ENCODE peak calls at places on chromosomes 11 and 22, in six cellular contexts. One of them, this sample, is unnamed. For H3K36me3, the result is how much of the 10 kb centered on the place peaks cover.

GRCh38 chr11:125886997-125887372 is 483 bp upstream of the HYLS1 start:
- DNase-seq in adrenal gland: peak
- DNase-seq in lung: peak
- DNase-seq in lower lobe of right lung: peak
- DNase-seq in MM.1S: peak
- DNase-seq in mucosa of descending colon: peak
- DNase-seq in this sample: peak

GRCh38 chr22:44025171-44026065 is 1.3 kb downstream of the PARVB start:
- DNase-seq in lung: no peak
- DNase-seq in lower lobe of right lung: peak
- DNase-seq in adrenal gland: peak
- DNase-seq in mucosa of descending colon: peak
- DNase-seq in MM.1S: peak
- DNase-seq in this sample: peak

GRCh38 chr11:67700548-67701262 is 26.3 kb upstream of the ALDH3B2 start:
- DNase-seq in mucosa of descending colon: no peak
- DNase-seq in adrenal gland: no peak
- DNase-seq in lung: no peak
- DNase-seq in lower lobe of right lung: no peak
- DNase-seq in MM.1S: no peak
- DNase-seq in this sample: no peak

GRCh38 chr11:115515647-115516046 is 11.4 kb upstream of the CADM1 start:
- DNase-seq in lung: no peak
- DNase-seq in adrenal gland: no peak
- DNase-seq in MM.1S: no peak
- DNase-seq in lower lobe of right lung: no peak
- DNase-seq in mucosa of descending colon: no peak
- DNase-seq in this sample: no peak

GRCh38 chr11:66388746-66389386 is 17.3 kb upstream of the SLC29A2 start:
- DNase-seq in mucosa of descending colon: no peak
- DNase-seq in lower lobe of right lung: peak
- DNase-seq in lung: peak
- DNase-seq in MM.1S: peak
- DNase-seq in adrenal gland: peak
- DNase-seq in this sample: peak

GRCh38 chr11:47106839-47107520 is 69.7 kb downstream of the ARFGAP2 start:
- DNase-seq in MM.1S: no peak
- DNase-seq in lower lobe of right lung: no peak
- DNase-seq in adrenal gland: no peak
- DNase-seq in mucosa of descending colon: no peak
- DNase-seq in lung: no peak
- DNase-seq in this sample: no peak

GRCh38 chr11:35662649-35663407 is at the start of gene TRIM44:
- DNase-seq in adrenal gland: peak
- DNase-seq in lower lobe of right lung: peak
- DNase-seq in MM.1S: peak
- DNase-seq in lung: peak
- DNase-seq in mucosa of descending colon: peak
- DNase-seq in this sample: peak

GRCh38 chr11:134555510-134555909 is 143.5 kb upstream of the B3GAT1 start:
- DNase-seq in mucosa of descending colon: no peak
- DNase-seq in adrenal gland: no peak
- DNase-seq in lower lobe of right lung: no peak
- DNase-seq in MM.1S: no peak
- DNase-seq in lung: peak
- DNase-seq in this sample: no peak

GRCh38 chr11:116466231-116466630 is 306.6 kb downstream of the BUD13 start:
- DNase-seq in adrenal gland: no peak
- DNase-seq in MM.1S: no peak
- DNase-seq in mucosa of descending colon: no peak
- DNase-seq in lower lobe of right lung: no peak
- DNase-seq in lung: no peak
- DNase-seq in this sample: no peak

GRCh38 chr22:29838599-29838956 is 504 bp upstream of the ASCC2 start:
- DNase-seq in MM.1S: no peak
- DNase-seq in lower lobe of right lung: no peak
- DNase-seq in lung: no peak
- DNase-seq in mucosa of descending colon: no peak
- DNase-seq in adrenal gland: no peak
- DNase-seq in this sample: no peak

GRCh38 chr22:43999378-43999777 is 24.7 kb upstream of the PARVB start:
- DNase-seq in lower lobe of right lung: peak
- DNase-seq in lung: no peak
- DNase-seq in mucosa of descending colon: no peak
- DNase-seq in adrenal gland: no peak
- DNase-seq in MM.1S: no peak
- DNase-seq in this sample: no peak

GRCh38 chr11:94171693-94172440 is 43.2 kb downstream of the PANX1 start:
- DNase-seq in lung: no peak
- DNase-seq in adrenal gland: peak
- DNase-seq in mucosa of descending colon: no peak
- DNase-seq in MM.1S: peak
- DNase-seq in lower lobe of right lung: peak
- DNase-seq in this sample: no peak

GRCh38 chr11:94179696-94180095 is 51.1 kb downstream of the PANX1 start:
- DNase-seq in MM.1S: no peak
- DNase-seq in lower lobe of right lung: no peak
- DNase-seq in lung: no peak
- DNase-seq in adrenal gland: no peak
- DNase-seq in mucosa of descending colon: no peak
- DNase-seq in this sample: no peak

GRCh38 chr11:94178331-94178730 is 49.7 kb downstream of the PANX1 start:
- DNase-seq in mucosa of descending colon: no peak
- DNase-seq in adrenal gland: no peak
- DNase-seq in MM.1S: no peak
- DNase-seq in lung: no peak
- DNase-seq in lower lobe of right lung: no peak
- DNase-seq in this sample: no peak

GRCh38 chr11:94170953-94171352 is 42.3 kb downstream of the PANX1 start:
- DNase-seq in lung: no peak
- DNase-seq in lower lobe of right lung: no peak
- DNase-seq in adrenal gland: no peak
- DNase-seq in mucosa of descending colon: no peak
- DNase-seq in MM.1S: no peak
- DNase-seq in this sample: no peak

GRCh38 chr11:94175545-94175944 is 46.9 kb downstream of the PANX1 start:
- DNase-seq in lower lobe of right lung: no peak
- DNase-seq in mucosa of descending colon: no peak
- DNase-seq in adrenal gland: no peak
- DNase-seq in MM.1S: no peak
- DNase-seq in lung: no peak
- DNase-seq in this sample: no peak
- H3K36me3 ChIP-seq in lower lobe of right lung: under half
- H3K36me3 ChIP-seq in mucosa of descending colon: under half
- H3K36me3 ChIP-seq in adrenal gland: under half
- H3K36me3 ChIP-seq in MM.1S: under half
- H3K36me3 ChIP-seq in lung: under half
- H3K36me3 ChIP-seq in this sample: under half

GRCh38 chr11:102534261-102534872 is 3.8 kb upstream of the MMP7 start:
- DNase-seq in adrenal gland: no peak
- DNase-seq in mucosa of descending colon: no peak
- DNase-seq in MM.1S: no peak
- DNase-seq in lower lobe of right lung: no peak
- DNase-seq in lung: no peak
- DNase-seq in this sample: no peak
- TF ChIP-seq CTCF in adrenal gland: no peak
- TF ChIP-seq CTCF in mucosa of descending colon: no peak
- TF ChIP-seq CTCF in MM.1S: peak
- TF ChIP-seq CTCF in lower lobe of right lung: no peak
- TF ChIP-seq CTCF in lung: no peak
- TF ChIP-seq CTCF in this sample: no peak

DNA sequence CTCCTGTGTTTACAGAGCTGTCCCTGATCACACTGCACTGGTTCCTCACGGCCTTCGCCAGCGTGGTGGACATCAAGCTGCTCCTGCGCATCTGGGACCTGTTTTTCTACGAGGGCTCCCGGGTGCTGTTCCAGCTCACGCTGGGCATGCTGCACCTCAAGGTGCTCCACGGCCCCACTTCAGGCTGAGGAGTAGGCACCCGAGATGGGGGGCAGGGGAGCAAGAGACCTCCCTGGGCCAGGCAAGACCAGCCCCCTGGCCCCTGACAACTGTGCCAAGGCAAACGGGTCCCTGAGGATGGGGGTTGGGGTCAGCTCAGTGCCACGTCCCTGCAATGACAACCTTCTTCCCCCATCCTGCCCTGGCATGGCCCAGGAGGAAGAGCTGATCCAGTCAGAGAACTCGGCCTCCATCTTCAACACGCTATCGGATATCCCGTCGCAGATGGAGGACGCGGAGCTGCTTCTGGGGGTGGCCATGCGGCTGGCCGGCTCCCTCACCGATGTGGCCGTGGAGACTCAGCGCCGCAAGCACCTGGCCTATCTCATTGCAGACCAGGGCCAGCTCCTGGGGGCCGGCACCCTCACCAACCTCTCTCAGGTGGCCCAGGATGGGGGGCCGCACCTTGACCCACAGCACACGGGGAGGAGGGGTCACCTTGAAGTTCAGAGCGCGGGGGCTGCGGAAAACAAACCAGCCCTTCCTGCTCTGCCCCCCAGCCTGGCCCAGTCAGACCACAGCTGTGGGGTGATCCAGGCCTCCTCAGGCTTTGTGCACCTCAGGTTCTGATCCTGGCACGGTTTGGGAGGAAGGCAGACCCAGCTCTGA is 35.9 kb downstream of the SGSM3 start:
- DNase-seq in adrenal gland: no peak
- DNase-seq in lung: no peak
- DNase-seq in MM.1S: no peak
- DNase-seq in mucosa of descending colon: no peak
- DNase-seq in lower lobe of right lung: peak
- DNase-seq in this sample: no peak
- H3K36me3 ChIP-seq in adrenal gland: half or more
- H3K36me3 ChIP-seq in lung: half or more
- H3K36me3 ChIP-seq in MM.1S: under half
- H3K36me3 ChIP-seq in mucosa of descending colon: under half
- H3K36me3 ChIP-seq in lower lobe of right lung: half or more
- H3K36me3 ChIP-seq in this sample: half or more

DNA sequence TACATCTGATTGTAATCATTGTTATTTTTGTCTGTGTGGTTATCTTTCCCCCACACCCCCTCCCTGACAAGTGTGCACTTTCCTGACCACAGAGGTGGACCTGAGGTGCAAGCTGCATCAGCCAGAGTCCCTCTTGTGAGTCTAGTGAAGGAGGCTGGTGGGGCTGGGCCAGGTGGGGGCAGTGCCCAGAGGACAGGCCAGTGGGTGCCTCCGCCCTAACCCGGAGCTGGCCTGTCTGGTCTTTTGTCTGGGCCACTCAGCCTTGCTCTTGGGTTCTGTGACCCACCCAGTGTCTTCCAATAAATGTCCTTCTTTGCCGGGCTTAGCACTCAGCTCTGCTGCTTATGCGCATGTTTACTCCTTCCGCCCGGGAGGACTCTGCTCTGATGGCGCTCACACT is 526.2 kb downstream of the TBC1D22A start:
- DNase-seq in adrenal gland: no peak
- DNase-seq in lung: no peak
- DNase-seq in mucosa of descending colon: peak
- DNase-seq in MM.1S: no peak
- DNase-seq in lower lobe of right lung: no peak
- DNase-seq in this sample: no peak
- TF ChIP-seq CTCF in adrenal gland: no peak
- TF ChIP-seq CTCF in lung: no peak
- TF ChIP-seq CTCF in mucosa of descending colon: no peak
- TF ChIP-seq CTCF in MM.1S: no peak
- TF ChIP-seq CTCF in lower lobe of right lung: no peak
- TF ChIP-seq CTCF in this sample: no peak

GRCh38 chr22:48155446-48155845 is 1393.0 kb downstream of the TBC1D22A start:
- DNase-seq in mucosa of descending colon: no peak
- DNase-seq in adrenal gland: no peak
- DNase-seq in lower lobe of right lung: no peak
- DNase-seq in lung: no peak
- DNase-seq in MM.1S: no peak
- DNase-seq in this sample: no peak

GRCh38 chr22:48156603-48157355 is 1394.3 kb downstream of the TBC1D22A start:
- DNase-seq in adrenal gland: no peak
- DNase-seq in MM.1S: no peak
- DNase-seq in lung: no peak
- DNase-seq in mucosa of descending colon: no peak
- DNase-seq in lower lobe of right lung: no peak
- DNase-seq in this sample: no peak

GRCh38 chr22:48167238-48167637 is 1404.8 kb downstream of the TBC1D22A start:
- DNase-seq in mucosa of descending colon: no peak
- DNase-seq in lung: no peak
- DNase-seq in lower lobe of right lung: no peak
- DNase-seq in adrenal gland: no peak
- DNase-seq in MM.1S: no peak
- DNase-seq in this sample: no peak

GRCh38 chr22:48157676-48158075 is 1395.2 kb downstream of the TBC1D22A start:
- DNase-seq in lung: no peak
- DNase-seq in mucosa of descending colon: no peak
- DNase-seq in lower lobe of right lung: no peak
- DNase-seq in MM.1S: no peak
- DNase-seq in adrenal gland: no peak
- DNase-seq in this sample: no peak

GRCh38 chr22:48161354-48161753 is 1398.9 kb downstream of the TBC1D22A start:
- DNase-seq in adrenal gland: peak
- DNase-seq in lung: no peak
- DNase-seq in lower lobe of right lung: no peak
- DNase-seq in mucosa of descending colon: no peak
- DNase-seq in MM.1S: no peak
- DNase-seq in this sample: no peak
- H3K36me3 ChIP-seq in adrenal gland: under half
- H3K36me3 ChIP-seq in lung: under half
- H3K36me3 ChIP-seq in lower lobe of right lung: under half
- H3K36me3 ChIP-seq in mucosa of descending colon: under half
- H3K36me3 ChIP-seq in MM.1S: under half
- H3K36me3 ChIP-seq in this sample: under half

This sample was measured in psoas muscle.